ENCODE peak calls at places on chromosomes 7 and 10, in ten cellular contexts. P is amniotic epithelial cell, X is cardiac fibroblast, F is IMR-90, R is HS-5, K is NCI-H1417 treated with DMSO at 0.1 percent for 48 hours, W is DMS153, C is AG09309, D is EL, Z is T-cell. J is an unnamed sample.

GRCh38 chr7:45703373-45703821 is 129.2 kb downstream of the ADCY1 start:
- DNase-seq in P (no peak), X (no peak), F (no peak), R (no peak), K (no peak), W (no peak), C (no peak), D (no peak), Z (no peak), J (no peak)

GRCh38 chr10:28137907-28138880 is 139.3 kb upstream of the ODAD2 start:
- DNase-seq in P (peak; percentile 58), X (no peak), F (peak; percentile 59), R (no peak), K (no peak), W (no peak), C (peak; percentile 87), D (peak; percentile 92), Z (no peak), J (no peak)

GRCh38 chr10:78772486-78772885 is 296.3 kb upstream of the ZMIZ1 start:
- DNase-seq in P (no peak), X (no peak), F (no peak), R (no peak), K (no peak), W (no peak), C (no peak), D (no peak), Z (no peak), J (no peak)

GRCh38 chr10:29132821-29133156 is 156.1 kb upstream of the LYZL1 start:
- DNase-seq in P (no peak), X (no peak), F (no peak), R (no peak), K (no peak), W (no peak), C (no peak), D (no peak), Z (no peak), J (no peak)

GRCh38 chr10:110499796-110500514 is 2.2 kb downstream of the DUSP5 start:
- DNase-seq in P (no peak), X (no peak), F (peak; percentile 58), R (no peak), K (no peak), W (no peak), C (no peak), D (peak; percentile 38), Z (no peak), J (no peak)

GRCh38 chr10:52420656-52421055 is 106.6 kb downstream of the DKK1 start:
- DNase-seq in P (peak; percentile 47), X (peak; percentile 42), F (no peak), R (no peak), K (no peak), W (no peak), C (no peak), D (peak; percentile 29), Z (no peak), J (no peak)

GRCh38 chr7:148458263-148458662 is 132.3 kb upstream of the C7orf33 start:
- DNase-seq in P (no peak), X (no peak), F (no peak), R (no peak), K (no peak), W (no peak), C (no peak), D (no peak), Z (no peak), J (no peak)

GRCh38 chr7:158375034-158375433 is 212.6 kb downstream of the PTPRN2 start:
- DNase-seq in P (no peak), X (no peak), F (no peak), R (no peak), K (no peak), W (peak; percentile 29), C (no peak), D (no peak), Z (no peak), J (no peak)

GRCh38 chr10:117094856-117095255 is 43.2 kb downstream of the VAX1 start:
- DNase-seq in P (no peak), X (no peak), F (no peak), R (no peak), K (no peak), W (no peak), C (no peak), D (no peak), Z (no peak), J (no peak)

GRCh38 chr7:25624837-25625236 is 396.6 kb upstream of the NPVF start:
- DNase-seq in P (no peak), X (peak; percentile 77), F (no peak), R (no peak), K (no peak), W (no peak), C (no peak), D (no peak), Z (no peak), J (no peak)

GRCh38 chr10:4280481-4281206 is 495.6 kb upstream of the KLF6 start:
- DNase-seq in P (no peak), X (peak; percentile 58), F (peak; percentile 63), R (peak; percentile 19), K (no peak), W (no peak), C (no peak), D (peak; percentile 69), Z (no peak), J (no peak)

GRCh38 chr10:79195091-79195923 is 126.5 kb downstream of the ZMIZ1 start:
- DNase-seq in P (peak; percentile 72), X (peak; percentile 88), F (peak; percentile 81), R (no peak), K (no peak), W (peak; percentile 59), C (peak; percentile 33), D (peak; percentile 77), Z (peak; percentile 56), J (peak; percentile 35)

GRCh38 chr7:20217193-20217948 is at the start of gene MACC1:
- DNase-seq in P (no peak), X (no peak), F (no peak), R (no peak), K (no peak), W (peak; percentile 94), C (no peak), D (no peak), Z (no peak), J (peak; percentile 76)

GRCh38 chr10:74297389-74298080 is 146.5 kb downstream of the ADK start:
- DNase-seq in P (peak; percentile 13), X (no peak), F (no peak), R (no peak), K (no peak), W (no peak), C (no peak), D (no peak), Z (no peak), J (no peak)

GRCh38 chr7:26360606-26361005 is 68.9 kb downstream of the SNX10 start:
- DNase-seq in P (no peak), X (no peak), F (no peak), R (no peak), K (no peak), W (no peak), C (no peak), D (no peak), Z (no peak), J (no peak)

GRCh38 chr7:8190121-8190895 is 71.7 kb downstream of the ICA1 start:
- DNase-seq in P (peak; percentile 52), X (peak; percentile 68), F (peak; percentile 54), R (peak; percentile 26), K (no peak), W (peak; percentile 57), C (peak; percentile 20), D (peak; percentile 51), Z (peak; percentile 59), J (peak; percentile 55)

GRCh38 chr7:76282344-76283253 is 19.9 kb upstream of the HSPB1 start:
- DNase-seq in P (peak; percentile 35), X (no peak), F (no peak), R (no peak), K (no peak), W (no peak), C (no peak), D (no peak), Z (no peak), J (no peak)

GRCh38 chr10:97311106-97311615 is 7.9 kb upstream of the FRAT1 start:
- DNase-seq in P (no peak), X (no peak), F (no peak), R (no peak), K (no peak), W (no peak), C (no peak), D (no peak), Z (no peak), J (no peak)

GRCh38 chr7:64614812-64615211 is 51.1 kb upstream of the ZNF107 start:
- DNase-seq in P (no peak), X (no peak), F (no peak), R (no peak), K (no peak), W (no peak), C (no peak), D (no peak), Z (no peak), J (no peak)

GRCh38 chr7:112370436-112370835 is 79.8 kb upstream of the IFRD1 start:
- DNase-seq in P (no peak), X (no peak), F (no peak), R (no peak), K (no peak), W (no peak), C (no peak), D (no peak), Z (no peak), J (no peak)

GRCh38 chr10:72009430-72010081 is 45.4 kb downstream of the CHST3 start:
- DNase-seq in P (peak; percentile 98), X (peak; percentile 100), F (peak; percentile 94), R (peak; percentile 42), K (no peak), W (peak; percentile 46), C (peak; percentile 94), D (peak; percentile 96), Z (no peak), J (no peak)

GRCh38 chr7:103154042-103154441 is 5.1 kb upstream of the NAPEPLD start:
- DNase-seq in P (no peak), X (no peak), F (no peak), R (no peak), K (no peak), W (no peak), C (no peak), D (no peak), Z (no peak), J (no peak)

GRCh38 chr7:16399265-16399801 is 22.0 kb downstream of the CRPPA start:
- DNase-seq in P (peak; percentile 57), X (no peak), F (peak; percentile 10), R (no peak), K (no peak), W (no peak), C (no peak), D (no peak), Z (no peak), J (no peak)

GRCh38 chr7:106693659-106694353 is 32.8 kb upstream of the CCDC71L start:
- DNase-seq in P (peak; percentile 50), X (no peak), F (peak; percentile 41), R (no peak), K (no peak), W (no peak), C (no peak), D (peak; percentile 15), Z (no peak), J (no peak)

GRCh38 chr10:42937649-42938180 is 139.2 kb upstream of the RET start:
- DNase-seq in P (no peak), X (no peak), F (no peak), R (no peak), K (no peak), W (no peak), C (no peak), D (no peak), Z (no peak), J (no peak)

GRCh38 chr10:98170249-98171117 is 36.0 kb downstream of the R3HCC1L start:
- DNase-seq in P (peak; percentile 41), X (peak; percentile 65), F (peak; percentile 60), R (peak; percentile 9), K (no peak), W (peak; percentile 35), C (no peak), D (peak; percentile 54), Z (no peak), J (no peak)

GRCh38 chr10:122244001-122244715 is 26.9 kb upstream of the BTBD16 start:
- DNase-seq in P (no peak), X (no peak), F (no peak), R (no peak), K (no peak), W (no peak), C (no peak), D (no peak), Z (no peak), J (no peak)

GRCh38 chr7:155796381-155797261 is 15.6 kb downstream of the SHH start:
- DNase-seq in P (no peak), X (peak; percentile 50), F (no peak), R (no peak), K (no peak), W (no peak), C (no peak), D (no peak), Z (peak; percentile 20), J (no peak)

J was measured in KG1.